ENCODE peak calls at places on chromosomes 5 and 9, in nine cellular contexts. One of them, this sample, is unnamed.

GRCh38 chr5:73906277-73906676 is 280.3 kb downstream of the ARHGEF28 start:
- DNase-seq in AG20443: no peak
- DNase-seq in activated naive CD8-positive, alpha-beta T cell treated with anti-CD3 and anti-CD28 coated beads, Interleukin-2, amount 50 U/mL, for 16 hours: no peak
- DNase-seq in ELR: no peak
- DNase-seq in H54: no peak
- DNase-seq in NCI-H1930: no peak
- DNase-seq in effector memory CD8-positive, alpha-beta T cell: no peak
- DNase-seq in stimulated activated effector memory CD8-positive, alpha-beta T cell treated with anti-CD3 and anti-CD28 coated beads, Interleukin-12 subunit alpha, Interleukin-12 subunit beta, amount 100 ng/mL, for 72 hours: no peak
- DNase-seq in stimulated activated CD8-positive, alpha-beta memory T cell treated with anti-CD3 and anti-CD28 coated beads, Interleukin-4, amount 100 ng/mL, for 48 hours: no peak
- DNase-seq in this sample: no peak

GRCh38 chr5:74954919-74955318 is 88.7 kb upstream of the FAM169A start:
- DNase-seq in AG20443: no peak
- DNase-seq in H54: no peak
- DNase-seq in stimulated activated effector memory CD8-positive, alpha-beta T cell treated with anti-CD3 and anti-CD28 coated beads, Interleukin-12 subunit alpha, Interleukin-12 subunit beta, amount 100 ng/mL, for 72 hours: no peak
- DNase-seq in effector memory CD8-positive, alpha-beta T cell: no peak
- DNase-seq in activated naive CD8-positive, alpha-beta T cell treated with anti-CD3 and anti-CD28 coated beads, Interleukin-2, amount 50 U/mL, for 16 hours: no peak
- DNase-seq in ELR: peak
- DNase-seq in stimulated activated CD8-positive, alpha-beta memory T cell treated with anti-CD3 and anti-CD28 coated beads, Interleukin-4, amount 100 ng/mL, for 48 hours: no peak
- DNase-seq in NCI-H1930: no peak
- DNase-seq in this sample: no peak

GRCh38 chr5:56172225-56172624 is 60.9 kb downstream of the ANKRD55 start:
- DNase-seq in activated naive CD8-positive, alpha-beta T cell treated with anti-CD3 and anti-CD28 coated beads, Interleukin-2, amount 50 U/mL, for 16 hours: no peak
- DNase-seq in stimulated activated CD8-positive, alpha-beta memory T cell treated with anti-CD3 and anti-CD28 coated beads, Interleukin-4, amount 100 ng/mL, for 48 hours: no peak
- DNase-seq in H54: no peak
- DNase-seq in ELR: no peak
- DNase-seq in AG20443: peak
- DNase-seq in effector memory CD8-positive, alpha-beta T cell: no peak
- DNase-seq in stimulated activated effector memory CD8-positive, alpha-beta T cell treated with anti-CD3 and anti-CD28 coated beads, Interleukin-12 subunit alpha, Interleukin-12 subunit beta, amount 100 ng/mL, for 72 hours: no peak
- DNase-seq in NCI-H1930: no peak
- DNase-seq in this sample: no peak

GRCh38 chr5:27234916-27235315 is 196.5 kb upstream of the CDH9 start:
- DNase-seq in stimulated activated effector memory CD8-positive, alpha-beta T cell treated with anti-CD3 and anti-CD28 coated beads, Interleukin-12 subunit alpha, Interleukin-12 subunit beta, amount 100 ng/mL, for 72 hours: no peak
- DNase-seq in H54: no peak
- DNase-seq in NCI-H1930: no peak
- DNase-seq in stimulated activated CD8-positive, alpha-beta memory T cell treated with anti-CD3 and anti-CD28 coated beads, Interleukin-4, amount 100 ng/mL, for 48 hours: no peak
- DNase-seq in ELR: no peak
- DNase-seq in AG20443: no peak
- DNase-seq in effector memory CD8-positive, alpha-beta T cell: no peak
- DNase-seq in activated naive CD8-positive, alpha-beta T cell treated with anti-CD3 and anti-CD28 coated beads, Interleukin-2, amount 50 U/mL, for 16 hours: no peak
- DNase-seq in this sample: no peak

GRCh38 chr5:119063579-119064379 is 7.1 kb upstream of the DMXL1 start:
- DNase-seq in stimulated activated CD8-positive, alpha-beta memory T cell treated with anti-CD3 and anti-CD28 coated beads, Interleukin-4, amount 100 ng/mL, for 48 hours: no peak
- DNase-seq in ELR: no peak
- DNase-seq in AG20443: no peak
- DNase-seq in activated naive CD8-positive, alpha-beta T cell treated with anti-CD3 and anti-CD28 coated beads, Interleukin-2, amount 50 U/mL, for 16 hours: no peak
- DNase-seq in NCI-H1930: no peak
- DNase-seq in effector memory CD8-positive, alpha-beta T cell: no peak
- DNase-seq in stimulated activated effector memory CD8-positive, alpha-beta T cell treated with anti-CD3 and anti-CD28 coated beads, Interleukin-12 subunit alpha, Interleukin-12 subunit beta, amount 100 ng/mL, for 72 hours: no peak
- DNase-seq in H54: no peak
- DNase-seq in this sample: no peak

GRCh38 chr9:27442464-27442863 is 81.6 kb upstream of the IFNK start:
- DNase-seq in NCI-H1930: no peak
- DNase-seq in activated naive CD8-positive, alpha-beta T cell treated with anti-CD3 and anti-CD28 coated beads, Interleukin-2, amount 50 U/mL, for 16 hours: no peak
- DNase-seq in effector memory CD8-positive, alpha-beta T cell: no peak
- DNase-seq in stimulated activated effector memory CD8-positive, alpha-beta T cell treated with anti-CD3 and anti-CD28 coated beads, Interleukin-12 subunit alpha, Interleukin-12 subunit beta, amount 100 ng/mL, for 72 hours: no peak
- DNase-seq in H54: no peak
- DNase-seq in stimulated activated CD8-positive, alpha-beta memory T cell treated with anti-CD3 and anti-CD28 coated beads, Interleukin-4, amount 100 ng/mL, for 48 hours: no peak
- DNase-seq in ELR: no peak
- DNase-seq in AG20443: no peak
- DNase-seq in this sample: no peak

GRCh38 chr9:96874947-96875459 is 20.7 kb upstream of the ZNF782 start:
- DNase-seq in ELR: peak
- DNase-seq in H54: peak
- DNase-seq in stimulated activated CD8-positive, alpha-beta memory T cell treated with anti-CD3 and anti-CD28 coated beads, Interleukin-4, amount 100 ng/mL, for 48 hours: peak
- DNase-seq in effector memory CD8-positive, alpha-beta T cell: peak
- DNase-seq in NCI-H1930: no peak
- DNase-seq in stimulated activated effector memory CD8-positive, alpha-beta T cell treated with anti-CD3 and anti-CD28 coated beads, Interleukin-12 subunit alpha, Interleukin-12 subunit beta, amount 100 ng/mL, for 72 hours: no peak
- DNase-seq in activated naive CD8-positive, alpha-beta T cell treated with anti-CD3 and anti-CD28 coated beads, Interleukin-2, amount 50 U/mL, for 16 hours: no peak
- DNase-seq in AG20443: no peak
- DNase-seq in this sample: no peak

GRCh38 chr9:136950656-136951030 is 1.4 kb upstream of the LCN12 start:
- DNase-seq in ELR: peak
- DNase-seq in stimulated activated effector memory CD8-positive, alpha-beta T cell treated with anti-CD3 and anti-CD28 coated beads, Interleukin-12 subunit alpha, Interleukin-12 subunit beta, amount 100 ng/mL, for 72 hours: no peak
- DNase-seq in stimulated activated CD8-positive, alpha-beta memory T cell treated with anti-CD3 and anti-CD28 coated beads, Interleukin-4, amount 100 ng/mL, for 48 hours: no peak
- DNase-seq in AG20443: no peak
- DNase-seq in NCI-H1930: no peak
- DNase-seq in effector memory CD8-positive, alpha-beta T cell: no peak
- DNase-seq in H54: no peak
- DNase-seq in activated naive CD8-positive, alpha-beta T cell treated with anti-CD3 and anti-CD28 coated beads, Interleukin-2, amount 50 U/mL, for 16 hours: no peak
- DNase-seq in this sample: no peak

GRCh38 chr9:77876091-77876490 is 155.5 kb downstream of the GNAQ start:
- DNase-seq in activated naive CD8-positive, alpha-beta T cell treated with anti-CD3 and anti-CD28 coated beads, Interleukin-2, amount 50 U/mL, for 16 hours: no peak
- DNase-seq in effector memory CD8-positive, alpha-beta T cell: no peak
- DNase-seq in H54: peak
- DNase-seq in stimulated activated CD8-positive, alpha-beta memory T cell treated with anti-CD3 and anti-CD28 coated beads, Interleukin-4, amount 100 ng/mL, for 48 hours: no peak
- DNase-seq in AG20443: peak
- DNase-seq in stimulated activated effector memory CD8-positive, alpha-beta T cell treated with anti-CD3 and anti-CD28 coated beads, Interleukin-12 subunit alpha, Interleukin-12 subunit beta, amount 100 ng/mL, for 72 hours: no peak
- DNase-seq in ELR: no peak
- DNase-seq in NCI-H1930: no peak
- DNase-seq in this sample: no peak

GRCh38 chr9:124133752-124134151 is 122.2 kb downstream of the LHX2 start:
- DNase-seq in NCI-H1930: no peak
- DNase-seq in ELR: peak
- DNase-seq in stimulated activated CD8-positive, alpha-beta memory T cell treated with anti-CD3 and anti-CD28 coated beads, Interleukin-4, amount 100 ng/mL, for 48 hours: peak
- DNase-seq in activated naive CD8-positive, alpha-beta T cell treated with anti-CD3 and anti-CD28 coated beads, Interleukin-2, amount 50 U/mL, for 16 hours: no peak
- DNase-seq in AG20443: peak
- DNase-seq in effector memory CD8-positive, alpha-beta T cell: no peak
- DNase-seq in stimulated activated effector memory CD8-positive, alpha-beta T cell treated with anti-CD3 and anti-CD28 coated beads, Interleukin-12 subunit alpha, Interleukin-12 subunit beta, amount 100 ng/mL, for 72 hours: no peak
- DNase-seq in H54: no peak
- DNase-seq in this sample: no peak

GRCh38 chr9:2502760-2503159 is 118.8 kb upstream of the VLDLR start:
- DNase-seq in NCI-H1930: no peak
- DNase-seq in effector memory CD8-positive, alpha-beta T cell: no peak
- DNase-seq in AG20443: peak
- DNase-seq in stimulated activated CD8-positive, alpha-beta memory T cell treated with anti-CD3 and anti-CD28 coated beads, Interleukin-4, amount 100 ng/mL, for 48 hours: no peak
- DNase-seq in ELR: peak
- DNase-seq in H54: no peak
- DNase-seq in stimulated activated effector memory CD8-positive, alpha-beta T cell treated with anti-CD3 and anti-CD28 coated beads, Interleukin-12 subunit alpha, Interleukin-12 subunit beta, amount 100 ng/mL, for 72 hours: no peak
- DNase-seq in activated naive CD8-positive, alpha-beta T cell treated with anti-CD3 and anti-CD28 coated beads, Interleukin-2, amount 50 U/mL, for 16 hours: no peak
- DNase-seq in this sample: no peak

GRCh38 chr9:125550216-125550614 is 156.8 kb downstream of the MAPKAP1 start:
- DNase-seq in ELR: no peak
- DNase-seq in effector memory CD8-positive, alpha-beta T cell: no peak
- DNase-seq in NCI-H1930: no peak
- DNase-seq in AG20443: no peak
- DNase-seq in stimulated activated effector memory CD8-positive, alpha-beta T cell treated with anti-CD3 and anti-CD28 coated beads, Interleukin-12 subunit alpha, Interleukin-12 subunit beta, amount 100 ng/mL, for 72 hours: no peak
- DNase-seq in activated naive CD8-positive, alpha-beta T cell treated with anti-CD3 and anti-CD28 coated beads, Interleukin-2, amount 50 U/mL, for 16 hours: no peak
- DNase-seq in H54: no peak
- DNase-seq in stimulated activated CD8-positive, alpha-beta memory T cell treated with anti-CD3 and anti-CD28 coated beads, Interleukin-4, amount 100 ng/mL, for 48 hours: no peak
- DNase-seq in this sample: no peak

GRCh38 chr5:154291917-154292316 is 101.4 kb downstream of the GALNT10 start:
- DNase-seq in H54: no peak
- DNase-seq in stimulated activated CD8-positive, alpha-beta memory T cell treated with anti-CD3 and anti-CD28 coated beads, Interleukin-4, amount 100 ng/mL, for 48 hours: no peak
- DNase-seq in effector memory CD8-positive, alpha-beta T cell: no peak
- DNase-seq in activated naive CD8-positive, alpha-beta T cell treated with anti-CD3 and anti-CD28 coated beads, Interleukin-2, amount 50 U/mL, for 16 hours: no peak
- DNase-seq in stimulated activated effector memory CD8-positive, alpha-beta T cell treated with anti-CD3 and anti-CD28 coated beads, Interleukin-12 subunit alpha, Interleukin-12 subunit beta, amount 100 ng/mL, for 72 hours: no peak
- DNase-seq in ELR: no peak
- DNase-seq in AG20443: no peak
- DNase-seq in NCI-H1930: no peak
- DNase-seq in this sample: no peak

GRCh38 chr5:125657936-125658335 is 765.3 kb upstream of the GRAMD2B start:
- DNase-seq in activated naive CD8-positive, alpha-beta T cell treated with anti-CD3 and anti-CD28 coated beads, Interleukin-2, amount 50 U/mL, for 16 hours: no peak
- DNase-seq in H54: no peak
- DNase-seq in stimulated activated CD8-positive, alpha-beta memory T cell treated with anti-CD3 and anti-CD28 coated beads, Interleukin-4, amount 100 ng/mL, for 48 hours: no peak
- DNase-seq in AG20443: no peak
- DNase-seq in ELR: no peak
- DNase-seq in NCI-H1930: no peak
- DNase-seq in effector memory CD8-positive, alpha-beta T cell: no peak
- DNase-seq in stimulated activated effector memory CD8-positive, alpha-beta T cell treated with anti-CD3 and anti-CD28 coated beads, Interleukin-12 subunit alpha, Interleukin-12 subunit beta, amount 100 ng/mL, for 72 hours: no peak
- DNase-seq in this sample: no peak

GRCh38 chr5:13866792-13867191 is 77.7 kb downstream of the DNAH5 start:
- DNase-seq in effector memory CD8-positive, alpha-beta T cell: no peak
- DNase-seq in stimulated activated effector memory CD8-positive, alpha-beta T cell treated with anti-CD3 and anti-CD28 coated beads, Interleukin-12 subunit alpha, Interleukin-12 subunit beta, amount 100 ng/mL, for 72 hours: no peak
- DNase-seq in AG20443: peak
- DNase-seq in H54: peak
- DNase-seq in ELR: peak
- DNase-seq in activated naive CD8-positive, alpha-beta T cell treated with anti-CD3 and anti-CD28 coated beads, Interleukin-2, amount 50 U/mL, for 16 hours: no peak
- DNase-seq in NCI-H1930: no peak
- DNase-seq in stimulated activated CD8-positive, alpha-beta memory T cell treated with anti-CD3 and anti-CD28 coated beads, Interleukin-4, amount 100 ng/mL, for 48 hours: peak
- DNase-seq in this sample: no peak

GRCh38 chr5:177311361-177311722 is 356 bp downstream of the MXD3 start:
- DNase-seq in NCI-H1930: no peak
- DNase-seq in effector memory CD8-positive, alpha-beta T cell: no peak
- DNase-seq in activated naive CD8-positive, alpha-beta T cell treated with anti-CD3 and anti-CD28 coated beads, Interleukin-2, amount 50 U/mL, for 16 hours: no peak
- DNase-seq in H54: no peak
- DNase-seq in stimulated activated CD8-positive, alpha-beta memory T cell treated with anti-CD3 and anti-CD28 coated beads, Interleukin-4, amount 100 ng/mL, for 48 hours: no peak
- DNase-seq in ELR: peak
- DNase-seq in AG20443: peak
- DNase-seq in stimulated activated effector memory CD8-positive, alpha-beta T cell treated with anti-CD3 and anti-CD28 coated beads, Interleukin-12 subunit alpha, Interleukin-12 subunit beta, amount 100 ng/mL, for 72 hours: no peak
- DNase-seq in this sample: no peak

GRCh38 chr5:56328753-56329560 is 95.8 kb upstream of the ANKRD55 start:
- DNase-seq in stimulated activated CD8-positive, alpha-beta memory T cell treated with anti-CD3 and anti-CD28 coated beads, Interleukin-4, amount 100 ng/mL, for 48 hours: peak
- DNase-seq in effector memory CD8-positive, alpha-beta T cell: no peak
- DNase-seq in NCI-H1930: no peak
- DNase-seq in stimulated activated effector memory CD8-positive, alpha-beta T cell treated with anti-CD3 and anti-CD28 coated beads, Interleukin-12 subunit alpha, Interleukin-12 subunit beta, amount 100 ng/mL, for 72 hours: no peak
- DNase-seq in activated naive CD8-positive, alpha-beta T cell treated with anti-CD3 and anti-CD28 coated beads, Interleukin-2, amount 50 U/mL, for 16 hours: peak
- DNase-seq in AG20443: no peak
- DNase-seq in ELR: peak
- DNase-seq in H54: peak
- DNase-seq in this sample: no peak

GRCh38 chr5:41115281-41115680 is 44.1 kb upstream of the MROH2B start:
- DNase-seq in NCI-H1930: no peak
- DNase-seq in AG20443: peak
- DNase-seq in H54: no peak
- DNase-seq in ELR: peak
- DNase-seq in effector memory CD8-positive, alpha-beta T cell: no peak
- DNase-seq in stimulated activated effector memory CD8-positive, alpha-beta T cell treated with anti-CD3 and anti-CD28 coated beads, Interleukin-12 subunit alpha, Interleukin-12 subunit beta, amount 100 ng/mL, for 72 hours: no peak
- DNase-seq in activated naive CD8-positive, alpha-beta T cell treated with anti-CD3 and anti-CD28 coated beads, Interleukin-2, amount 50 U/mL, for 16 hours: no peak
- DNase-seq in stimulated activated CD8-positive, alpha-beta memory T cell treated with anti-CD3 and anti-CD28 coated beads, Interleukin-4, amount 100 ng/mL, for 48 hours: no peak
- DNase-seq in this sample: no peak

GRCh38 chr5:923473-923873 is 30.8 kb downstream of the TRIP13 start:
- DNase-seq in stimulated activated CD8-positive, alpha-beta memory T cell treated with anti-CD3 and anti-CD28 coated beads, Interleukin-4, amount 100 ng/mL, for 48 hours: peak
- DNase-seq in AG20443: peak
- DNase-seq in effector memory CD8-positive, alpha-beta T cell: peak
- DNase-seq in stimulated activated effector memory CD8-positive, alpha-beta T cell treated with anti-CD3 and anti-CD28 coated beads, Interleukin-12 subunit alpha, Interleukin-12 subunit beta, amount 100 ng/mL, for 72 hours: peak
- DNase-seq in activated naive CD8-positive, alpha-beta T cell treated with anti-CD3 and anti-CD28 coated beads, Interleukin-2, amount 50 U/mL, for 16 hours: peak
- DNase-seq in ELR: peak
- DNase-seq in H54: no peak
- DNase-seq in NCI-H1930: peak
- DNase-seq in this sample: peak

GRCh38 chr5:109105631-109106267 is 304.0 kb downstream of the PJA2 start:
- DNase-seq in stimulated activated CD8-positive, alpha-beta memory T cell treated with anti-CD3 and anti-CD28 coated beads, Interleukin-4, amount 100 ng/mL, for 48 hours: no peak
- DNase-seq in effector memory CD8-positive, alpha-beta T cell: no peak
- DNase-seq in H54: peak
- DNase-seq in NCI-H1930: no peak
- DNase-seq in AG20443: peak
- DNase-seq in stimulated activated effector memory CD8-positive, alpha-beta T cell treated with anti-CD3 and anti-CD28 coated beads, Interleukin-12 subunit alpha, Interleukin-12 subunit beta, amount 100 ng/mL, for 72 hours: no peak
- DNase-seq in activated naive CD8-positive, alpha-beta T cell treated with anti-CD3 and anti-CD28 coated beads, Interleukin-2, amount 50 U/mL, for 16 hours: no peak
- DNase-seq in ELR: peak
- DNase-seq in this sample: no peak

GRCh38 chr5:107542428-107542827 is 128.3 kb downstream of the EFNA5 start:
- DNase-seq in stimulated activated CD8-positive, alpha-beta memory T cell treated with anti-CD3 and anti-CD28 coated beads, Interleukin-4, amount 100 ng/mL, for 48 hours: no peak
- DNase-seq in AG20443: peak
- DNase-seq in ELR: peak
- DNase-seq in NCI-H1930: no peak
- DNase-seq in activated naive CD8-positive, alpha-beta T cell treated with anti-CD3 and anti-CD28 coated beads, Interleukin-2, amount 50 U/mL, for 16 hours: no peak
- DNase-seq in effector memory CD8-positive, alpha-beta T cell: no peak
- DNase-seq in stimulated activated effector memory CD8-positive, alpha-beta T cell treated with anti-CD3 and anti-CD28 coated beads, Interleukin-12 subunit alpha, Interleukin-12 subunit beta, amount 100 ng/mL, for 72 hours: no peak
- DNase-seq in H54: peak
- DNase-seq in this sample: no peak

GRCh38 chr5:179595916-179596315 is 27.6 kb downstream of the HNRNPH1 start:
- DNase-seq in stimulated activated effector memory CD8-positive, alpha-beta T cell treated with anti-CD3 and anti-CD28 coated beads, Interleukin-12 subunit alpha, Interleukin-12 subunit beta, amount 100 ng/mL, for 72 hours: no peak
- DNase-seq in effector memory CD8-positive, alpha-beta T cell: no peak
- DNase-seq in AG20443: no peak
- DNase-seq in stimulated activated CD8-positive, alpha-beta memory T cell treated with anti-CD3 and anti-CD28 coated beads, Interleukin-4, amount 100 ng/mL, for 48 hours: no peak
- DNase-seq in NCI-H1930: no peak
- DNase-seq in ELR: peak
- DNase-seq in H54: no peak
- DNase-seq in activated naive CD8-positive, alpha-beta T cell treated with anti-CD3 and anti-CD28 coated beads, Interleukin-2, amount 50 U/mL, for 16 hours: no peak
- DNase-seq in this sample: no peak

GRCh38 chr9:98491778-98492177 is 217.0 kb downstream of the GABBR2 start:
- DNase-seq in H54: no peak
- DNase-seq in stimulated activated CD8-positive, alpha-beta memory T cell treated with anti-CD3 and anti-CD28 coated beads, Interleukin-4, amount 100 ng/mL, for 48 hours: no peak
- DNase-seq in effector memory CD8-positive, alpha-beta T cell: no peak
- DNase-seq in ELR: peak
- DNase-seq in activated naive CD8-positive, alpha-beta T cell treated with anti-CD3 and anti-CD28 coated beads, Interleukin-2, amount 50 U/mL, for 16 hours: no peak
- DNase-seq in stimulated activated effector memory CD8-positive, alpha-beta T cell treated with anti-CD3 and anti-CD28 coated beads, Interleukin-12 subunit alpha, Interleukin-12 subunit beta, amount 100 ng/mL, for 72 hours: no peak
- DNase-seq in NCI-H1930: no peak
- DNase-seq in AG20443: peak
- DNase-seq in this sample: no peak

GRCh38 chr5:61919920-61920319 is 386.1 kb upstream of the KIF2A start:
- DNase-seq in ELR: no peak
- DNase-seq in effector memory CD8-positive, alpha-beta T cell: no peak
- DNase-seq in stimulated activated CD8-positive, alpha-beta memory T cell treated with anti-CD3 and anti-CD28 coated beads, Interleukin-4, amount 100 ng/mL, for 48 hours: no peak
- DNase-seq in activated naive CD8-positive, alpha-beta T cell treated with anti-CD3 and anti-CD28 coated beads, Interleukin-2, amount 50 U/mL, for 16 hours: no peak
- DNase-seq in H54: no peak
- DNase-seq in stimulated activated effector memory CD8-positive, alpha-beta T cell treated with anti-CD3 and anti-CD28 coated beads, Interleukin-12 subunit alpha, Interleukin-12 subunit beta, amount 100 ng/mL, for 72 hours: no peak
- DNase-seq in NCI-H1930: peak
- DNase-seq in AG20443: no peak
- DNase-seq in this sample: no peak

GRCh38 chr9:94082956-94083355 is 1.3 kb upstream of the PTPDC1 start:
- DNase-seq in NCI-H1930: no peak
- DNase-seq in ELR: no peak
- DNase-seq in activated naive CD8-positive, alpha-beta T cell treated with anti-CD3 and anti-CD28 coated beads, Interleukin-2, amount 50 U/mL, for 16 hours: no peak
- DNase-seq in H54: no peak
- DNase-seq in stimulated activated effector memory CD8-positive, alpha-beta T cell treated with anti-CD3 and anti-CD28 coated beads, Interleukin-12 subunit alpha, Interleukin-12 subunit beta, amount 100 ng/mL, for 72 hours: no peak
- DNase-seq in effector memory CD8-positive, alpha-beta T cell: no peak
- DNase-seq in AG20443: no peak
- DNase-seq in stimulated activated CD8-positive, alpha-beta memory T cell treated with anti-CD3 and anti-CD28 coated beads, Interleukin-4, amount 100 ng/mL, for 48 hours: no peak
- DNase-seq in this sample: no peak

GRCh38 chr5:80109549-80110478 is 74.7 kb downstream of the THBS4 start:
- DNase-seq in H54: no peak
- DNase-seq in stimulated activated effector memory CD8-positive, alpha-beta T cell treated with anti-CD3 and anti-CD28 coated beads, Interleukin-12 subunit alpha, Interleukin-12 subunit beta, amount 100 ng/mL, for 72 hours: no peak
- DNase-seq in effector memory CD8-positive, alpha-beta T cell: no peak
- DNase-seq in stimulated activated CD8-positive, alpha-beta memory T cell treated with anti-CD3 and anti-CD28 coated beads, Interleukin-4, amount 100 ng/mL, for 48 hours: no peak
- DNase-seq in AG20443: no peak
- DNase-seq in ELR: no peak
- DNase-seq in activated naive CD8-positive, alpha-beta T cell treated with anti-CD3 and anti-CD28 coated beads, Interleukin-2, amount 50 U/mL, for 16 hours: no peak
- DNase-seq in NCI-H1930: no peak
- DNase-seq in this sample: no peak

GRCh38 chr9:124438091-124438490 is 12.2 kb upstream of the ADGRD2 start:
- DNase-seq in effector memory CD8-positive, alpha-beta T cell: no peak
- DNase-seq in H54: no peak
- DNase-seq in stimulated activated CD8-positive, alpha-beta memory T cell treated with anti-CD3 and anti-CD28 coated beads, Interleukin-4, amount 100 ng/mL, for 48 hours: no peak
- DNase-seq in activated naive CD8-positive, alpha-beta T cell treated with anti-CD3 and anti-CD28 coated beads, Interleukin-2, amount 50 U/mL, for 16 hours: no peak
- DNase-seq in NCI-H1930: no peak
- DNase-seq in ELR: no peak
- DNase-seq in stimulated activated effector memory CD8-positive, alpha-beta T cell treated with anti-CD3 and anti-CD28 coated beads, Interleukin-12 subunit alpha, Interleukin-12 subunit beta, amount 100 ng/mL, for 72 hours: no peak
- DNase-seq in AG20443: no peak
- DNase-seq in this sample: no peak